ENCODE peak calls at places on chromosomes 4 and X, in five cellular contexts. P is NAMALWA; G is CD4-positive, CD25-positive, alpha-beta regulatory T cell; C is activated CD4-positive, alpha-beta T cell treated with anti-CD3 and anti-CD28 coated beads, Interleukin-2, amount 50 U/mL, for 4 hours; U is smooth muscle cell of the brain vasculature. O is an unnamed sample.

GRCh38 chrX:3638280-3638873 is 75.1 kb downstream of the PRKX start:
- DNase-seq in P (peak), C (no peak), U (peak), G (peak), O (no peak)

GRCh38 chr4:88969271-88969670 is 87.7 kb downstream of the FAM13A start:
- DNase-seq in C (no peak), P (no peak), G (no peak), U (no peak), O (no peak)

GRCh38 chr4:156298230-156298629 is 344.6 kb upstream of the CTSO start:
- DNase-seq in C (no peak), P (no peak), U (peak), G (no peak), O (no peak)

GRCh38 chr4:13765535-13765934 is 138.0 kb upstream of the BOD1L1 start:
- DNase-seq in P (no peak), G (no peak), U (no peak), C (no peak), O (no peak)

GRCh38 chrX:112760697-112761096 is 79.9 kb downstream of the AMOT start:
- DNase-seq in G (no peak), C (no peak), P (no peak), U (no peak), O (no peak)

GRCh38 chr4:6779667-6780565 is 2.6 kb upstream of the KIAA0232 start:
- DNase-seq in C (no peak), G (no peak), P (no peak), U (peak), O (no peak)

GRCh38 chr4:152073738-152074137 is 312.9 kb upstream of the GATB start:
- DNase-seq in P (no peak), C (no peak), U (no peak), G (no peak), O (no peak)

GRCh38 chr4:112279025-112279881 is 6.5 kb downstream of the TIFA start:
- DNase-seq in P (peak), U (no peak), C (no peak), G (no peak), O (no peak)

GRCh38 chr4:105780176-105780575 is 71.6 kb downstream of the GSTCD start:
- DNase-seq in P (no peak), U (no peak), C (no peak), G (no peak), O (no peak)